ENCODE peak calls at places on chromosomes 7 and 10, in nine cellular contexts. R is heart right ventricle, D is RWPE2, U is tibial artery, N is IMR-90, O is kidney, X is pancreas, Q is upper lobe of right lung, M is PC-9. S is an unnamed sample.

GRCh38 chr7:137943132-137943551 is 58.7 kb downstream of the CREB3L2 start:
- DNase-seq in R (no peak), D (no peak), U (peak; percentile 69), N (peak; percentile 98), O (peak; percentile 47), X (no peak), Q (no peak), M (no peak), S (peak; percentile 95)

GRCh38 chr10:131214521-131215244 is 96.8 kb downstream of the TCERG1L start:
- DNase-seq in R (no peak), D (peak; percentile 25), U (no peak), N (no peak), O (peak; percentile 58), X (no peak), Q (peak; percentile 28), M (no peak), S (no peak)

GRCh38 chr7:99374121-99375064 is at the start of gene ARPC1B:
- DNase-seq in R (peak; percentile 84), D (no peak), U (peak; percentile 80), N (peak; percentile 51), O (peak; percentile 95), X (peak; percentile 89), Q (peak; percentile 96), M (peak; percentile 57), S (peak; percentile 83)

GRCh38 chr7:92025260-92025659 is 84.6 kb downstream of the AKAP9 start:
- DNase-seq in R (no peak), D (no peak), U (no peak), N (peak; percentile 87), O (no peak), X (no peak), Q (no peak), M (peak; percentile 58), S (peak; percentile 46)

GRCh38 chr7:14767716-14768425 is 134.7 kb downstream of the DGKB start:
- DNase-seq in R (no peak), D (no peak), U (no peak), N (no peak), O (no peak), X (no peak), Q (no peak), M (no peak), S (peak; percentile 6)

GRCh38 chr10:86329093-86329710 is 37.4 kb downstream of the GRID1 start:
- DNase-seq in R (no peak), D (peak; percentile 35), U (no peak), N (no peak), O (peak; percentile 45), X (no peak), Q (peak; percentile 47), M (no peak), S (no peak)

GRCh38 chr7:93327006-93327633 is 95.0 kb downstream of the VPS50 start:
- DNase-seq in R (no peak), D (no peak), U (no peak), N (peak; percentile 90), O (no peak), X (no peak), Q (no peak), M (peak; percentile 73), S (peak; percentile 92)

GRCh38 chr7:98100088-98100487 is 6.6 kb upstream of the LMTK2 start:
- DNase-seq in R (no peak), D (no peak), U (no peak), N (no peak), O (no peak), X (no peak), Q (no peak), M (no peak), S (no peak)

GRCh38 chr10:101400529-101400928 is 46.6 kb downstream of the BTRC start:
- DNase-seq in R (no peak), D (no peak), U (no peak), N (peak; percentile 9), O (no peak), X (no peak), Q (no peak), M (no peak), S (no peak)

GRCh38 chr7:90536449-90536848 is 59.7 kb upstream of the CDK14 start:
- DNase-seq in R (no peak), D (no peak), U (no peak), N (no peak), O (no peak), X (no peak), Q (no peak), M (no peak), S (no peak)

GRCh38 chr7:143499246-143499645 is 21.6 kb downstream of the TAS2R41 start:
- DNase-seq in R (no peak), D (no peak), U (no peak), N (peak; percentile 34), O (no peak), X (no peak), Q (no peak), M (no peak), S (peak; percentile 83)

GRCh38 chr10:93591065-93591808 is 9.8 kb downstream of the RBP4 start:
- DNase-seq in R (no peak), D (no peak), U (no peak), N (no peak), O (no peak), X (no peak), Q (no peak), M (no peak), S (no peak)

GRCh38 chr7:33854178-33854577 is 51.2 kb upstream of the BMPER start:
- DNase-seq in R (no peak), D (no peak), U (no peak), N (peak; percentile 73), O (no peak), X (no peak), Q (no peak), M (no peak), S (peak; percentile 52)

GRCh38 chr7:92751902-92752901 is 84.2 kb downstream of the CDK6 start:
- DNase-seq in R (no peak), D (no peak), U (no peak), N (peak; percentile 98), O (no peak), X (no peak), Q (no peak), M (peak; percentile 85), S (peak; percentile 68)

GRCh38 chr10:48535416-48536225 is 69.3 kb downstream of the ARHGAP22 start:
- DNase-seq in R (no peak), D (no peak), U (no peak), N (no peak), O (no peak), X (no peak), Q (no peak), M (no peak), S (no peak)
- TF ChIP-seq CTCF in R (no peak), D (no peak), U (no peak), N (no peak), O (no peak), X (no peak), Q (no peak), M (no peak), S (no peak)

DNA sequence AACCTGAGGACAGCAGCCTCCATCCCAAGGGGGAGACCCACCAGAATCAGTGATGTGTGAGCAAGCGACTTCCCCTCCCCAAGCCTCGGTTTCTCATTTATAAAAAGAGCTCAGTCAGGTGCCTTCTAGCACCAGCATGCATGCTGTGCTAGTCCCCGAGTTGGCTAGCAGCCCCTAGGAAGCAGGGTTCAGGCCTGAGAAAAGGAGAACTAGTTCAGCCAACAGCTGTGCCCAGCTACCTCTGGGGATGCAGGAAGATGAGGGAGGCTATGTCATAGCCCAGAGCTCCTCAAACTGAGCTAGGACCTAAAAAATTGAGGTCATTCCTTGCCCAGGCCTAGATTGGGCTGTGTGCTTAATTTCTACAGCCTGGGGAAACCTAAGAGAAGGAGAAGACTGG is 13.7 kb downstream of the DRGX start:
- DNase-seq in R (no peak), D (no peak), U (no peak), N (no peak), O (no peak), X (no peak), Q (no peak), M (no peak), S (no peak)
- H3K27ac ChIP-seq in R (no peak overlapping the region), D (no peak overlapping the region), U (no peak overlapping the region), N (no peak overlapping the region), O (no peak overlapping the region), X (no peak overlapping the region), Q (no peak overlapping the region), M (no peak overlapping the region), S (no peak overlapping the region)

GRCh38 chr10:46309511-46310142 is 22.8 kb downstream of the ANTXRL start:
- DNase-seq in R (no peak), D (no peak), U (no peak), N (no peak), O (no peak), X (peak; percentile 51), Q (peak; percentile 43), M (no peak), S (no peak)

GRCh38 chr10:46312953-46313352 is 26.2 kb downstream of the ANTXRL start:
- DNase-seq in R (no peak), D (no peak), U (no peak), N (no peak), O (no peak), X (peak; percentile 39), Q (no peak), M (no peak), S (no peak)

GRCh38 chr10:46310851-46311250 is 24.1 kb downstream of the ANTXRL start:
- DNase-seq in R (no peak), D (peak; percentile 45), U (no peak), N (no peak), O (no peak), X (peak; percentile 30), Q (peak; percentile 50), M (no peak), S (no peak)

GRCh38 chr10:46310143-46310514 is 23.3 kb downstream of the ANTXRL start:
- DNase-seq in R (no peak), D (peak; percentile 31), U (no peak), N (no peak), O (no peak), X (peak; percentile 41), Q (peak; percentile 53), M (no peak), S (no peak)

GRCh38 chr10:46311501-46311951 is 24.7 kb downstream of the ANTXRL start:
- DNase-seq in R (no peak), D (peak; percentile 40), U (no peak), N (no peak), O (peak; percentile 41), X (peak; percentile 34), Q (peak; percentile 32), M (peak; percentile 46), S (no peak)
- H3K4me1 ChIP-seq in R (no peaks in the 10 kb centered on the region), D (peaks cover 10% of the 10 kb centered on the region), U (no peaks in the 10 kb centered on the region), N (peaks cover 21% of the 10 kb centered on the region), O (no peaks in the 10 kb centered on the region), X (no peaks in the 10 kb centered on the region), Q (no peaks in the 10 kb centered on the region), M (peaks cover 73% of the 10 kb centered on the region), S (no peaks in the 10 kb centered on the region)

GRCh38 chr10:87819274-87819585 is 1.2 kb upstream of the ATAD1 start:
- DNase-seq in R (no peak), D (no peak), U (no peak), N (no peak), O (no peak), X (no peak), Q (no peak), M (no peak), S (no peak)

GRCh38 chr10:87816842-87817178 is 1.2 kb downstream of the ATAD1 start:
- DNase-seq in R (no peak), D (no peak), U (no peak), N (no peak), O (no peak), X (no peak), Q (no peak), M (no peak), S (no peak)

GRCh38 chr10:87818505-87819273 is 663 bp upstream of the ATAD1 start:
- DNase-seq in R (no peak), D (no peak), U (peak; percentile 19), N (peak; percentile 43), O (peak; percentile 59), X (peak; percentile 64), Q (peak; percentile 67), M (peak; percentile 46), S (peak; percentile 23)

GRCh38 chr10:87817291-87817872 is 644 bp downstream of the ATAD1 start:
- DNase-seq in R (no peak), D (no peak), U (no peak), N (peak; percentile 8), O (no peak), X (no peak), Q (no peak), M (no peak), S (no peak)

GRCh38 chr10:87817873-87818504 is at the start of gene ATAD1:
- DNase-seq in R (peak; percentile 84), D (peak; percentile 82), U (peak; percentile 75), N (peak; percentile 80), O (peak; percentile 93), X (peak; percentile 92), Q (peak; percentile 93), M (peak; percentile 73), S (peak; percentile 90)
- TF ChIP-seq CTCF in R (peak; percentile 31), D (no peak), U (no peak), N (peak; percentile 19), O (no peak), X (no peak), Q (peak; percentile 29), M (no peak), S (peak; percentile 29)

S was measured in cardiac muscle cell.